ENCODE peak calls at places on chromosomes 1 and 21, in seven cellular contexts. D is stimulated activated effector memory CD8-positive, alpha-beta T cell treated with anti-CD3 and anti-CD28 coated beads, Interleukin-12 subunit alpha, Interleukin-12 subunit beta, amount 100 ng/mL, for 72 hours; F is cardiac muscle cell; I is AG09309; E is right lobe of liver; U is astrocyte of the hippocampus; Q is EH. M is an unnamed sample.
A peak's percentile ranks its signal among the peaks of the same experiment; 100 is the strongest.

GRCh38 chr1:43388021-43388575 is 1.5 kb downstream of the MED8 start:
- DNase-seq in D (no peak), F (no peak), I (no peak), E (no peak), U (no peak), Q (no peak), M (no peak)

GRCh38 chr1:204080163-204080903 is 7.4 kb downstream of the SOX13 start:
- DNase-seq in D (no peak), F (peak; percentile 96), I (no peak), E (peak; percentile 70), U (peak; percentile 96), Q (peak; percentile 93), M (no peak)

GRCh38 chr1:95206514-95206913 is 27.5 kb upstream of the RWDD3 start:
- DNase-seq in D (no peak), F (no peak), I (no peak), E (no peak), U (no peak), Q (no peak), M (no peak)

GRCh38 chr1:213244664-213245091 is 193.6 kb downstream of the RPS6KC1 start:
- DNase-seq in D (no peak), F (peak; percentile 76), I (peak; percentile 33), E (no peak), U (peak; percentile 71), Q (peak; percentile 65), M (no peak)

GRCh38 chr1:228348708-228349467 is 57.7 kb downstream of the TRIM11 start:
- DNase-seq in D (no peak), F (no peak), I (no peak), E (peak; percentile 5), U (no peak), Q (no peak), M (no peak)

GRCh38 chr1:229241390-229241789 is 29.5 kb upstream of the RAB4A start:
- DNase-seq in D (no peak), F (no peak), I (no peak), E (no peak), U (no peak), Q (no peak), M (no peak)

GRCh38 chr21:42564561-42564971 is 50.9 kb downstream of the SLC37A1 start:
- DNase-seq in D (no peak), F (no peak), I (no peak), E (no peak), U (no peak), Q (no peak), M (no peak)

GRCh38 chr1:22339237-22339636 is 112.4 kb upstream of the ZBTB40 start:
- DNase-seq in D (no peak), F (peak; percentile 32), I (no peak), E (peak; percentile 92), U (no peak), Q (no peak), M (no peak)

GRCh38 chr1:223264529-223264928 is 99.4 kb downstream of the SUSD4 start:
- DNase-seq in D (no peak), F (no peak), I (no peak), E (no peak), U (no peak), Q (no peak), M (no peak)

GRCh38 chr1:19437911-19438310 is 47.4 kb downstream of the CAPZB start:
- DNase-seq in D (no peak), F (peak; percentile 95), I (no peak), E (peak; percentile 51), U (no peak), Q (no peak), M (no peak)

GRCh38 chr21:14306143-14306907 is 76.6 kb downstream of the HSPA13 start:
- DNase-seq in D (no peak), F (peak; percentile 24), I (no peak), E (no peak), U (no peak), Q (peak; percentile 2), M (no peak)

GRCh38 chr1:2091611-2092604 is 41.7 kb downstream of the PRKCZ start:
- DNase-seq in D (peak; percentile 62), F (peak; percentile 26), I (no peak), E (no peak), U (peak; percentile 69), Q (peak; percentile 41), M (peak; percentile 33)

GRCh38 chr1:204947747-204948146 is 77.1 kb downstream of the NFASC start:
- DNase-seq in D (no peak), F (no peak), I (no peak), E (no peak), U (no peak), Q (no peak), M (no peak)

GRCh38 chr1:114081145-114082046 is 72.3 kb downstream of the SYT6 start:
- DNase-seq in D (no peak), F (no peak), I (no peak), E (peak; percentile 26), U (no peak), Q (no peak), M (no peak)

GRCh38 chr1:1943834-1944570 is 24.9 kb upstream of the TMEM52 start:
- DNase-seq in D (peak; percentile 77), F (peak; percentile 42), I (no peak), E (no peak), U (peak; percentile 69), Q (peak; percentile 36), M (peak; percentile 37)

GRCh38 chr1:235503333-235504121 is 725 bp downstream of the B3GALNT2 start:
- DNase-seq in D (peak; percentile 63), F (peak; percentile 59), I (no peak), E (peak; percentile 68), U (peak; percentile 78), Q (peak; percentile 65), M (no peak)

GRCh38 chr1:118081387-118081786 is 103.6 kb downstream of the SPAG17 start:
- DNase-seq in D (no peak), F (no peak), I (no peak), E (no peak), U (no peak), Q (no peak), M (no peak)

GRCh38 chr1:39196244-39197215 is 8.0 kb upstream of the MACF1 start:
- DNase-seq in D (peak; percentile 69), F (peak; percentile 61), I (no peak), E (no peak), U (peak; percentile 66), Q (peak; percentile 83), M (no peak)

GRCh38 chr21:45975017-45975595 is 6.5 kb upstream of the COL6A1 start:
- DNase-seq in D (no peak), F (peak; percentile 57), I (no peak), E (peak; percentile 35), U (peak; percentile 55), Q (peak; percentile 58), M (no peak)

GRCh38 chr21:31335957-31336738 is 7.9 kb downstream of the TIAM1 start:
- DNase-seq in D (no peak), F (peak; percentile 86), I (peak; percentile 63), E (no peak), U (peak; percentile 90), Q (peak; percentile 85), M (no peak)

M was measured in T-helper 17 cell.